ENCODE peak calls at places on chromosome 4, in seven cellular contexts. One of them, this sample, is unnamed.

GRCh38 chr4:152369903-152370296 is 166.0 kb downstream of the FBXW7 start:
- DNase-seq in cardiac fibroblast: no peak
- DNase-seq in BJ: no peak
- DNase-seq in tibial nerve: no peak
- DNase-seq in epithelial cell of esophagus: no peak
- DNase-seq in choroid plexus epithelial cell: peak
- DNase-seq in transverse colon: no peak
- DNase-seq in this sample: no peak

GRCh38 chr4:164949448-164950118 is 27.9 kb downstream of the TRIM61 start:
- DNase-seq in choroid plexus epithelial cell: no peak
- DNase-seq in transverse colon: no peak
- DNase-seq in tibial nerve: no peak
- DNase-seq in epithelial cell of esophagus: no peak
- DNase-seq in cardiac fibroblast: no peak
- DNase-seq in BJ: no peak
- DNase-seq in this sample: no peak

GRCh38 chr4:172125438-172125837 is 312.2 kb downstream of the GALNTL6 start:
- DNase-seq in choroid plexus epithelial cell: no peak
- DNase-seq in cardiac fibroblast: no peak
- DNase-seq in tibial nerve: no peak
- DNase-seq in transverse colon: no peak
- DNase-seq in epithelial cell of esophagus: no peak
- DNase-seq in BJ: no peak
- DNase-seq in this sample: no peak

GRCh38 chr4:140094701-140095420 is 59.1 kb downstream of the MAML3 start:
- DNase-seq in tibial nerve: peak
- DNase-seq in BJ: no peak
- DNase-seq in transverse colon: peak
- DNase-seq in epithelial cell of esophagus: peak
- DNase-seq in cardiac fibroblast: no peak
- DNase-seq in choroid plexus epithelial cell: no peak
- DNase-seq in this sample: no peak

GRCh38 chr4:42396361-42397255 is 680 bp upstream of the SHISA3 start:
- DNase-seq in BJ: no peak
- DNase-seq in tibial nerve: no peak
- DNase-seq in cardiac fibroblast: peak
- DNase-seq in epithelial cell of esophagus: no peak
- DNase-seq in choroid plexus epithelial cell: no peak
- DNase-seq in transverse colon: no peak
- DNase-seq in this sample: no peak

GRCh38 chr4:165828928-165829327 is 44.1 kb upstream of the TLL1 start:
- DNase-seq in BJ: no peak
- DNase-seq in choroid plexus epithelial cell: peak
- DNase-seq in cardiac fibroblast: peak
- DNase-seq in tibial nerve: no peak
- DNase-seq in epithelial cell of esophagus: peak
- DNase-seq in transverse colon: no peak
- DNase-seq in this sample: no peak

GRCh38 chr4:163694385-163694784 is 199.9 kb downstream of the TMA16 start:
- DNase-seq in BJ: no peak
- DNase-seq in transverse colon: no peak
- DNase-seq in choroid plexus epithelial cell: peak
- DNase-seq in cardiac fibroblast: peak
- DNase-seq in tibial nerve: no peak
- DNase-seq in epithelial cell of esophagus: peak
- DNase-seq in this sample: no peak

GRCh38 chr4:107130157-107130556 is 94.0 kb upstream of the DKK2 start:
- DNase-seq in cardiac fibroblast: peak
- DNase-seq in transverse colon: no peak
- DNase-seq in epithelial cell of esophagus: peak
- DNase-seq in tibial nerve: no peak
- DNase-seq in BJ: no peak
- DNase-seq in choroid plexus epithelial cell: no peak
- DNase-seq in this sample: no peak

GRCh38 chr4:42626629-42627028 is 30.3 kb downstream of the ATP8A1 start:
- DNase-seq in choroid plexus epithelial cell: no peak
- DNase-seq in BJ: no peak
- DNase-seq in cardiac fibroblast: no peak
- DNase-seq in epithelial cell of esophagus: no peak
- DNase-seq in transverse colon: no peak
- DNase-seq in tibial nerve: no peak
- DNase-seq in this sample: no peak

GRCh38 chr4:145035494-145036136 is 62.4 kb downstream of the ANAPC10 start:
- DNase-seq in epithelial cell of esophagus: no peak
- DNase-seq in choroid plexus epithelial cell: no peak
- DNase-seq in cardiac fibroblast: no peak
- DNase-seq in transverse colon: no peak
- DNase-seq in BJ: no peak
- DNase-seq in tibial nerve: no peak
- DNase-seq in this sample: no peak

GRCh38 chr4:85644061-85644460 is 169.1 kb downstream of the ARHGAP24 start:
- DNase-seq in transverse colon: no peak
- DNase-seq in choroid plexus epithelial cell: no peak
- DNase-seq in epithelial cell of esophagus: no peak
- DNase-seq in BJ: no peak
- DNase-seq in tibial nerve: no peak
- DNase-seq in cardiac fibroblast: no peak
- DNase-seq in this sample: no peak

DNA sequence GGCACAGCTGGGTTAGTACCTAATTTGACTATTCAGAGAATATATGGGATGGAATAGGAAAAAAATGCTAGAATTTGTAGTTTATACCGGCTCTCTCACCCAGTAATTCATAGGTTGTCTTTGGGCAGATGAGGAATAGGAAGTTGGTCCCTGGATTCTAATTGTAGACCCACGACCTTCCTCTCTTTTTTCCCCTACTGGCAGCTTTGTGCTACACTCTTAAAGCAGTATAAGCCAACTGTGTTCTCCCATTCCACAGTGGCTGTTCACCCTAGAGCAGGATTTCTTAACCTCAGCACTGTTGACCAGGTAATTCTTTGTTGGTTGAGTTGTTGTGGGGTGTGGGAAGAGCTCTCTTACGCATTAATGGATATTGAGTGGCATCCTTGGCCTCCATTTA is 92.9 kb downstream of the FNIP2 start:
- DNase-seq in cardiac fibroblast: no peak
- DNase-seq in choroid plexus epithelial cell: no peak
- DNase-seq in epithelial cell of esophagus: no peak
- DNase-seq in BJ: no peak
- DNase-seq in tibial nerve: no peak
- DNase-seq in transverse colon: no peak
- DNase-seq in this sample: no peak
- TF ChIP-seq CTCF in cardiac fibroblast: no peak
- TF ChIP-seq CTCF in choroid plexus epithelial cell: peak
- TF ChIP-seq CTCF in epithelial cell of esophagus: no peak
- TF ChIP-seq CTCF in BJ: no peak
- TF ChIP-seq CTCF in tibial nerve: no peak
- TF ChIP-seq CTCF in transverse colon: no peak
- TF ChIP-seq CTCF in this sample: no peak

DNA sequence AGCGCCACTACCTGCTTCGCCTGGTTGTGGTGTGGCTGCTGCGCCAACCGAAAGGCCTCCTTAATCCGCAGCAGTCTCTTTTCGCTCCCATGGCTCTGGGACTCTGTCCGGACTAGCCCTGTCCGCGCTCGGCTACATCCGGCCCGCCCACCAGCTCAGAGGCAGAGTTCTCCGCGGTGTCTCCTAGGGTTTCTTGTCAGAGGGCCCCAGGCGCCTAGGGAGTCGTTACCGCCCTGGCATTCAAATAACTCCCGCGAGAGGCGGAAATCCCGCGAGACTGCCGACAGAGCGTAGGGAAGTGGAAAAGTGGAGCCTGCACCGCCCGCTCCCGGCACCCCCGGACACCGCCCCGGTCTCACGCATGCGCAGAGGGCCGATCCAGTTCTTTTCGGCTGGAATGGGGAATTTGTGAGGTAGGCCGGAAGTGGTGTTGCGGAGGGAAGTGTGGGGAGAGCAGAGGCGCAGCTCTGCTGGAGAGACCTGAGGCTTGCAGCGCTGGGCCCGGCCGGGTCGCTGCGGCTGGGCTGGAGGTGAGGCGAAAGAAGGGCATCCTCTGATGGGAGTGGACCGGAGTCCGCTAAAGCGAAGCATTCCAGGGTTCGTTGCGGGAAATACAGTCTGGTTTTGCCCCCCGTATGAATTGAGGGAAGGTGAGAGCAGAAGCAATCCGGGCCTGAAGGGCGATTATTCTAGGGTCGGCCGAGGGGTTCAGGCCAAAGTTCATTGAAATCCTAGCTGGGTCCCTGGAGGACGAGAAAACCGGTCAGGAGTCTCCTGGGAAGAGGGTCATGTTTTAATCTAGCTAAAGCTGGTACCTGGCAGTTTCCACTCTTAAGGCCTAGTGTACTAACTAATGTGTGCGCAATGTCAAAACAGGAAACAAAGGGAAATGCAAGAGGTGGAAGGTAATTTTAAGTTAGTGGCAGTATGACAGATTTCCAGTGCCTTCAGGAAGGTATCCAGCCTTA is at the start of gene FAM200B:
- DNase-seq in tibial nerve: peak
- DNase-seq in epithelial cell of esophagus: peak
- DNase-seq in choroid plexus epithelial cell: peak
- DNase-seq in BJ: peak
- DNase-seq in cardiac fibroblast: peak
- DNase-seq in transverse colon: peak
- DNase-seq in this sample: peak
- TF ChIP-seq CTCF in tibial nerve: peak
- TF ChIP-seq CTCF in epithelial cell of esophagus: no peak
- TF ChIP-seq CTCF in choroid plexus epithelial cell: peak
- TF ChIP-seq CTCF in BJ: peak
- TF ChIP-seq CTCF in cardiac fibroblast: peak
- TF ChIP-seq CTCF in transverse colon: peak
- TF ChIP-seq CTCF in this sample: no peak

GRCh38 chr4:1822568-1823544 is 29.8 kb downstream of the FGFR3 start:
- DNase-seq in tibial nerve: no peak
- DNase-seq in cardiac fibroblast: no peak
- DNase-seq in choroid plexus epithelial cell: no peak
- DNase-seq in BJ: no peak
- DNase-seq in epithelial cell of esophagus: no peak
- DNase-seq in transverse colon: no peak
- DNase-seq in this sample: no peak

GRCh38 chr4:1825326-1825725 is 30.6 kb downstream of the LETM1 start:
- DNase-seq in BJ: no peak
- DNase-seq in epithelial cell of esophagus: no peak
- DNase-seq in transverse colon: no peak
- DNase-seq in tibial nerve: no peak
- DNase-seq in cardiac fibroblast: no peak
- DNase-seq in choroid plexus epithelial cell: no peak
- DNase-seq in this sample: no peak

GRCh38 chr4:1826531-1827350 is 29.2 kb downstream of the LETM1 start:
- DNase-seq in BJ: no peak
- DNase-seq in tibial nerve: no peak
- DNase-seq in choroid plexus epithelial cell: no peak
- DNase-seq in epithelial cell of esophagus: no peak
- DNase-seq in cardiac fibroblast: no peak
- DNase-seq in transverse colon: no peak
- DNase-seq in this sample: no peak

GRCh38 chr4:1823545-1823932 is 30.4 kb downstream of the FGFR3 start:
- DNase-seq in choroid plexus epithelial cell: no peak
- DNase-seq in tibial nerve: no peak
- DNase-seq in cardiac fibroblast: no peak
- DNase-seq in BJ: no peak
- DNase-seq in transverse colon: no peak
- DNase-seq in epithelial cell of esophagus: no peak
- DNase-seq in this sample: no peak

GRCh38 chr4:1824746-1825145 is 31.2 kb downstream of the LETM1 start:
- DNase-seq in epithelial cell of esophagus: no peak
- DNase-seq in BJ: no peak
- DNase-seq in transverse colon: no peak
- DNase-seq in choroid plexus epithelial cell: no peak
- DNase-seq in tibial nerve: no peak
- DNase-seq in cardiac fibroblast: no peak
- DNase-seq in this sample: no peak
- TF ChIP-seq CTCF in epithelial cell of esophagus: no peak
- TF ChIP-seq CTCF in BJ: no peak
- TF ChIP-seq CTCF in transverse colon: no peak
- TF ChIP-seq CTCF in choroid plexus epithelial cell: no peak
- TF ChIP-seq CTCF in tibial nerve: no peak
- TF ChIP-seq CTCF in cardiac fibroblast: no peak
- TF ChIP-seq CTCF in this sample: no peak

GRCh38 chr4:113293673-113294072 is 244.2 kb downstream of the ANK2 start:
- DNase-seq in BJ: no peak
- DNase-seq in tibial nerve: no peak
- DNase-seq in epithelial cell of esophagus: no peak
- DNase-seq in transverse colon: no peak
- DNase-seq in cardiac fibroblast: no peak
- DNase-seq in choroid plexus epithelial cell: no peak
- DNase-seq in this sample: no peak
- TF ChIP-seq CTCF in BJ: peak
- TF ChIP-seq CTCF in tibial nerve: no peak
- TF ChIP-seq CTCF in epithelial cell of esophagus: no peak
- TF ChIP-seq CTCF in transverse colon: no peak
- TF ChIP-seq CTCF in cardiac fibroblast: peak
- TF ChIP-seq CTCF in choroid plexus epithelial cell: peak
- TF ChIP-seq CTCF in this sample: peak

DNA sequence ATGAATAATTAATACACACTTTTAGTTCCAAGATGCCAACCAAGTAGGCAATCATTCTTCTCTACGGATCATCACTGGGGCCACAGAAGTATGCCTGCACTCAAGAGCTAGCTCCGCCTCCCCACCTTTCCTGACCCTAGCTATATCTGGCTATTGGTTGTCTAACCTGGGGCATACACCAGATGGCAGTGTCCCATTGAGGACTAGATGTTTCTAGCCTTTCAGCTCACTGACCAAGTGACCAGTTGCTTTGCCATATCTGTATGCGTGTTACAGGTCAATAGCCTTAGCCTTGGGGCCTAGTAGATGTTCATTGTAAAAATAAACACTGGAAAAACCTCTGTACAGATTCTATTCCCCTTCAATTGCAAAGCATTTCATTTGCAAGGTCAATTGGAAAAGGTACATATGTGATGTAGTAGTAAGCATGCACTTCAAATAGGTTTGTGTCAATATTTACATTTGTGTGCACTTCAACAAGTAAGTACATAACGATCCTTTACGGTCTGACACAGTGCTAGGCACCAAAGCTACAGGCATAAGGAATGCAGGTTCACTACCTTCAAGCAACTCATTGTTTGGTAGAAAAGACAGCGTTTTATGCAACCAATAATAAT is 521.7 kb downstream of the PPARGC1A start:
- DNase-seq in tibial nerve: no peak
- DNase-seq in epithelial cell of esophagus: peak
- DNase-seq in choroid plexus epithelial cell: peak
- DNase-seq in BJ: no peak
- DNase-seq in transverse colon: peak
- DNase-seq in cardiac fibroblast: no peak
- DNase-seq in this sample: no peak
- TF ChIP-seq CTCF in tibial nerve: no peak
- TF ChIP-seq CTCF in epithelial cell of esophagus: no peak
- TF ChIP-seq CTCF in choroid plexus epithelial cell: peak
- TF ChIP-seq CTCF in BJ: no peak
- TF ChIP-seq CTCF in transverse colon: peak
- TF ChIP-seq CTCF in cardiac fibroblast: no peak
- TF ChIP-seq CTCF in this sample: no peak

DNA sequence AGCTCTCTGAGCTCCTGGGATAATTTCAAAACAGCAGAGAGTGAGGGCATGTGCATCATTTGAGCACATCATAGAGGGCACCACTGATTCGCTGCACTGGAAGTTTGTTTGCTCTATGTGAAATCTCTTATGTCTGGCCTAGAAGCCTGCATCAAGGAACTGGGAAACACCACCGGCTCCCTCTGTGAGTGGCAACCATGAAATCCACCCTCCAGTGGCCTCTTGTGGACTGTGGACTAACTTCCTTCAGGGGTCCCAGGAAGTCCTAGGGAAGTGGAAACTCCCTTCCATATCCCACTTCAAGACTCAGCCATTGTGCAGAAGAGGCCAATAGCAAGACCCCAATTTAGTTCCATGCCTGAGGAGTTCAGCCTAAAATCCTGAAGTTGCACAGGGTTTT is 48.0 kb upstream of the IGFBP7 start:
- DNase-seq in epithelial cell of esophagus: no peak
- DNase-seq in transverse colon: no peak
- DNase-seq in tibial nerve: no peak
- DNase-seq in cardiac fibroblast: peak
- DNase-seq in choroid plexus epithelial cell: peak
- DNase-seq in BJ: no peak
- DNase-seq in this sample: no peak
- TF ChIP-seq CTCF in epithelial cell of esophagus: no peak
- TF ChIP-seq CTCF in transverse colon: no peak
- TF ChIP-seq CTCF in tibial nerve: no peak
- TF ChIP-seq CTCF in cardiac fibroblast: no peak
- TF ChIP-seq CTCF in choroid plexus epithelial cell: peak
- TF ChIP-seq CTCF in BJ: no peak
- TF ChIP-seq CTCF in this sample: no peak

This sample was measured in AG04449.